ENCODE peak calls at places on chromosomes 2 and 18, in ten cellular contexts. F is heart left ventricle, Q is neural crest cell, O is GM12878, E is coronary artery, D is fibroblast of lung, T is nephron progenitor cell, N is right lobe of liver, M is sigmoid colon, S is GM10248. K is an unnamed sample.

GRCh38 chr2:151777911-151778310 is 43.6 kb upstream of the NEB start:
- DNase-seq in E (no peak), Q (no peak), F (no peak), D (peak), O (no peak), S (no peak), N (no peak), M (no peak), T (no peak), K (no peak)

GRCh38 chr2:6975988-6976387 is 58.8 kb downstream of the RNF144A start:
- DNase-seq in S (no peak), D (no peak), Q (no peak), N (no peak), T (no peak), O (no peak), F (no peak), M (no peak), E (peak), K (no peak)

GRCh38 chr2:176653856-176654443 is 384.7 kb downstream of the MTX2 start:
- DNase-seq in S (no peak), D (peak), M (peak), E (no peak), F (peak), N (peak), T (peak), Q (peak), O (no peak), K (peak)

GRCh38 chr2:134397146-134397896 is 143.4 kb downstream of the MGAT5 start:
- DNase-seq in F (no peak), E (no peak), S (no peak), O (no peak), T (no peak), Q (no peak), N (no peak), M (no peak), D (no peak), K (no peak)

GRCh38 chr2:172097557-172098131 is 5.1 kb downstream of the DLX2 start:
- DNase-seq in S (peak), O (no peak), E (peak), Q (no peak), N (no peak), D (no peak), T (no peak), M (no peak), F (no peak), K (no peak)

GRCh38 chr2:115484483-115484882 is 1042.0 kb downstream of the DPP10 start:
- DNase-seq in O (no peak), E (no peak), S (no peak), F (no peak), T (no peak), Q (no peak), N (no peak), D (no peak), M (no peak), K (no peak)

GRCh38 chr2:73963385-73964120 is 21.2 kb upstream of the TET3 start:
- DNase-seq in Q (no peak), E (no peak), O (peak), M (no peak), F (no peak), D (no peak), N (no peak), T (no peak), S (peak), K (no peak)

GRCh38 chr2:199463708-199464613 is 6.2 kb upstream of the SATB2 start:
- DNase-seq in E (no peak), T (peak), F (no peak), O (no peak), N (no peak), S (no peak), M (no peak), D (no peak), Q (no peak), K (no peak)

GRCh38 chr2:16727256-16727655 is 61.6 kb upstream of the CYRIA start:
- DNase-seq in O (no peak), F (no peak), M (no peak), D (peak), T (no peak), Q (no peak), E (no peak), N (no peak), S (no peak), K (no peak)

GRCh38 chr2:42801388-42801787 is 9.0 kb upstream of the HAAO start:
- DNase-seq in O (no peak), E (no peak), S (no peak), T (no peak), M (no peak), Q (no peak), F (no peak), N (no peak), D (no peak), K (no peak)

GRCh38 chr2:176453784-176454183 is 184.5 kb downstream of the MTX2 start:
- DNase-seq in S (no peak), N (no peak), M (no peak), D (no peak), E (no peak), F (no peak), T (no peak), Q (no peak), O (no peak), K (no peak)

GRCh38 chr2:10286216-10287037 is 16.3 kb upstream of the HPCAL1 start:
- DNase-seq in T (no peak), D (no peak), S (no peak), N (peak), F (no peak), O (no peak), M (no peak), Q (no peak), E (no peak), K (no peak)

GRCh38 chr18:78893396-78894305 is 86.0 kb upstream of the SALL3 start:
- DNase-seq in D (no peak), T (no peak), E (no peak), Q (no peak), M (no peak), F (no peak), N (no peak), S (no peak), O (no peak), K (no peak)

GRCh38 chr2:95006661-95007060 is 18.8 kb upstream of the MAL start:
- DNase-seq in T (no peak), E (no peak), Q (no peak), D (no peak), S (no peak), N (no peak), F (no peak), M (no peak), O (no peak), K (no peak)

GRCh38 chr2:128237911-128238697 is 80.6 kb downstream of the HS6ST1 start:
- DNase-seq in Q (no peak), M (no peak), N (no peak), S (no peak), F (no peak), D (no peak), T (no peak), O (no peak), E (no peak), K (no peak)

GRCh38 chr2:33577660-33578059 is 21.4 kb downstream of the FAM98A start:
- DNase-seq in T (no peak), N (no peak), O (no peak), D (peak), Q (no peak), E (no peak), F (no peak), S (no peak), M (no peak), K (no peak)

GRCh38 chr2:187851955-187852624 is 297.9 kb upstream of the TFPI start:
- DNase-seq in M (no peak), N (no peak), F (no peak), T (no peak), Q (no peak), O (no peak), E (no peak), D (no peak), S (no peak), K (no peak)

GRCh38 chr2:232636788-232637420 is 3.5 kb downstream of the EFHD1 start:
- DNase-seq in Q (no peak), E (no peak), T (no peak), D (no peak), F (no peak), N (no peak), S (no peak), O (no peak), M (no peak), K (no peak)

GRCh38 chr2:158464426-158465281 is 7.9 kb downstream of the PKP4 start:
- DNase-seq in O (no peak), S (peak), F (no peak), E (no peak), N (no peak), D (no peak), T (no peak), M (no peak), Q (no peak), K (no peak)

GRCh38 chr18:8694891-8695290 is 10.5 kb upstream of the MTCL1 start:
- DNase-seq in M (no peak), D (no peak), F (no peak), N (no peak), O (no peak), S (no peak), T (no peak), E (no peak), Q (no peak), K (no peak)

GRCh38 chr2:111946294-111947114 is 48.1 kb downstream of the MERTK start:
- DNase-seq in F (no peak), T (no peak), E (no peak), D (peak), M (peak), S (no peak), N (no peak), Q (no peak), O (no peak), K (peak)

GRCh38 chr2:12928706-12929291 is 212.1 kb downstream of the TRIB2 start:
- DNase-seq in S (no peak), Q (no peak), O (no peak), T (no peak), F (no peak), D (peak), N (no peak), M (no peak), E (no peak), K (no peak)

GRCh38 chr2:180124273-180124881 is 117.3 kb upstream of the CWC22 start:
- DNase-seq in D (peak), Q (no peak), N (no peak), M (no peak), S (peak), O (peak), F (no peak), T (peak), E (no peak), K (peak)

GRCh38 chr2:202035089-202035940 is 1.7 kb downstream of the FZD7 start:
- DNase-seq in N (no peak), E (peak), M (peak), S (no peak), Q (peak), D (peak), F (peak), O (no peak), T (peak), K (peak)

DNA sequence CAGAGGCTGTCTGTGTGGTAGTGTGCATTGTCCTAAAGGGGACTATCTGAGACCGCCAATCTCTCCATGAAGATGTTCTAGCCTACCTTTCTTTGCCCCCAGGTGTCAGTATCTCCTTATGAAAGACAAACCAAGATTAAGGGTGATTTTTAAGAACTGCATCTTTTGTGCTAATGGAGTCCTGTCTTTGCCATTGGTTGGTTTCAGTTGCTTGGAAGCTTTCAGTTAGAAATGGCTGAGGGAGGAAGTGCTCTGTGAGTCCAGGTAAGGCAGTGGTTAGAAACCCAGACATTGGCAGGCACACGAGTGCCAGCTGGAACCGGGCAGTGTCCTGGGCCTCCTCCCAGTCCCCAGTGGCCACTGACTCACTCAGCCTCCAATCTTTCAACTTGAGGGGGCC is 111.3 kb downstream of the DOCK10 start:
- DNase-seq in N (no peak), O (no peak), Q (no peak), E (no peak), F (no peak), T (no peak), D (no peak), M (no peak), S (no peak), K (no peak)
- TF ChIP-seq CTCF in N (no peak), O (peak), Q (no peak), E (no peak), F (no peak), T (no peak), D (no peak), M (no peak), S (peak), K (no peak)

GRCh38 chr2:192029089-192029488 is 165.6 kb downstream of the TMEFF2 start:
- DNase-seq in S (no peak), O (no peak), F (no peak), N (no peak), D (peak), T (peak), E (no peak), M (no peak), Q (no peak), K (no peak)
- TF ChIP-seq CTCF in S (no peak), O (no peak), F (no peak), N (no peak), D (peak), T (no peak), E (no peak), M (no peak), Q (peak), K (no peak)

GRCh38 chr2:223165423-223166214 is 113.6 kb downstream of the KCNE4 start:
- DNase-seq in D (no peak), O (no peak), Q (no peak), E (no peak), S (no peak), F (no peak), T (no peak), M (no peak), N (no peak), K (no peak)
- TF ChIP-seq CTCF in D (no peak), O (no peak), Q (no peak), E (no peak), S (no peak), F (no peak), T (no peak), M (no peak), N (no peak), K (no peak)

GRCh38 chr2:69914235-69915049 is 467 bp upstream of the MXD1 start:
- DNase-seq in E (peak), T (peak), D (peak), M (peak), O (peak), Q (peak), N (peak), F (peak), S (peak), K (peak)
- TF ChIP-seq CTCF in E (no peak), T (no peak), D (no peak), M (no peak), O (peak), Q (peak), N (peak), F (peak), S (peak), K (peak)

GRCh38 chr2:170396799-170397459 is 219.0 kb downstream of the MYO3B start:
- DNase-seq in E (no peak), T (no peak), S (no peak), F (no peak), N (no peak), Q (no peak), O (no peak), M (no peak), D (peak), K (no peak)
- TF ChIP-seq CTCF in E (no peak), T (peak), S (peak), F (peak), N (peak), Q (peak), O (peak), M (no peak), D (no peak), K (peak)

DNA sequence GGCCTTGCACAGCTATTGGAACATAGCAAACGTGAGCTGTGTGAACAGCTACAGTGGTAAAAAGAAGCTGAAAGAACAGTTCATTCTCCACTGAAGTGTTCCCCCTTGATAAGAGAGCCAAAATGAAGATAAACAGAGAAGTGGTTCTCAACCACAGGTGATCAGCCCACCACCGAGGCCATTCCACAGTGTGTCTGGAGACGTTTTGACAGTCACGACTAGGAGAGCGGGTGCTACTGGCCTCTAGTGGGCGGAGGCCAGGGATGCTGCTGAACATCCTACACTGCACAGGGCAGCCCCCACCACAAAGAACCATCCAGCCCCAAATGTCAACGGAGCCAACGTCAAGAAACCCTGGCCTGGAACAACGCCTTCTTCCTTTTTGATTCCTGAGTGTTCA is 38.4 kb downstream of the ADCY3 start:
- DNase-seq in S (no peak), O (no peak), E (no peak), D (no peak), N (no peak), F (no peak), M (no peak), Q (no peak), T (no peak), K (no peak)
- TF ChIP-seq CTCF in S (no peak), O (no peak), E (no peak), D (no peak), N (no peak), F (peak), M (no peak), Q (peak), T (no peak), K (no peak)

GRCh38 chr2:96265840-96266569 is at the start of the genes CIAO1 and TMEM127:
- DNase-seq in T (peak), F (peak), Q (peak), D (peak), S (peak), M (peak), N (peak), E (peak), O (peak), K (peak)
- TF ChIP-seq CTCF in T (peak), F (peak), Q (peak), D (no peak), S (peak), M (peak), N (peak), E (no peak), O (peak), K (peak)